ENCODE peak calls at places on chromosomes 7 and 10, in ten cellular contexts. B is neural crest cell; U is AG10803; H is left ventricle myocardium inferior; R is lung; Q is 8988T; O is pons; V is B cell; P is GM04503; X is activated T-cell treated with anti-CD3 and anti-CD28 coated beads, Interleukin-2, amount 50 U/mL, for 1 hour. K is an unnamed sample.

GRCh38 chr10:123642697-123643096 is 23.5 kb upstream of the GPR26 start:
- DNase-seq in O (peak), U (no peak), H (no peak), R (no peak), Q (no peak), B (no peak), P (no peak), X (no peak), V (no peak), K (no peak)

GRCh38 chr7:108166687-108167086 is 36.5 kb upstream of the LAMB4 start:
- DNase-seq in H (no peak), V (no peak), Q (no peak), R (no peak), X (no peak), U (no peak), P (no peak), B (no peak), O (no peak), K (no peak)

GRCh38 chr7:121083138-121083789 is 94.8 kb downstream of the CPED1 start:
- DNase-seq in B (no peak), X (no peak), H (no peak), P (no peak), Q (no peak), O (no peak), R (no peak), U (peak), V (no peak), K (no peak)

GRCh38 chr10:5234106-5234877 is 37.7 kb downstream of the AKR1C4 start:
- DNase-seq in X (no peak), P (peak), U (peak), O (peak), R (peak), H (no peak), B (no peak), Q (no peak), V (no peak), K (no peak)

GRCh38 chr7:96996111-96996936 is 9.0 kb upstream of the DLX6 start:
- DNase-seq in Q (no peak), O (no peak), H (no peak), B (no peak), V (no peak), U (no peak), X (no peak), R (no peak), P (no peak), K (no peak)

GRCh38 chr10:61935085-61935484 is 33.6 kb downstream of the ARID5B start:
- DNase-seq in O (no peak), V (no peak), U (peak), R (no peak), X (no peak), P (peak), H (no peak), B (no peak), Q (no peak), K (no peak)

GRCh38 chr7:138105216-138105615 is 29.0 kb downstream of the AKR1D1 start:
- DNase-seq in U (no peak), P (no peak), R (no peak), V (no peak), B (no peak), Q (no peak), O (no peak), X (no peak), H (no peak), K (no peak)

GRCh38 chr7:139543801-139544603 is 20.5 kb downstream of the CLEC2L start:
- DNase-seq in B (no peak), H (no peak), Q (no peak), P (no peak), X (no peak), R (no peak), U (no peak), V (no peak), O (no peak), K (no peak)

GRCh38 chr7:37495574-37496184 is 47.0 kb upstream of the ELMO1 start:
- DNase-seq in B (no peak), Q (no peak), P (no peak), H (no peak), V (no peak), R (no peak), X (no peak), U (peak), O (peak), K (peak)

GRCh38 chr7:21572914-21573313 is 30.1 kb downstream of the DNAH11 start:
- DNase-seq in U (no peak), O (no peak), X (no peak), B (no peak), Q (no peak), V (no peak), H (no peak), R (no peak), P (no peak), K (no peak)

GRCh38 chr7:144907577-144907976 is 71.7 kb upstream of the TPK1 start:
- DNase-seq in P (no peak), X (no peak), O (peak), Q (no peak), H (no peak), V (no peak), U (no peak), B (no peak), R (no peak), K (no peak)

GRCh38 chr7:151796091-151796870 is 80.6 kb downstream of the PRKAG2 start:
- DNase-seq in P (peak), U (peak), H (peak), B (no peak), V (no peak), X (no peak), O (no peak), R (no peak), Q (peak), K (no peak)

GRCh38 chr7:108454674-108455523 is 1.3 kb downstream of the NRCAM start:
- DNase-seq in H (no peak), U (no peak), X (peak), V (no peak), R (no peak), B (peak), P (no peak), O (no peak), Q (peak), K (peak)

GRCh38 chr10:51300617-51301350 is 226.5 kb downstream of the PRKG1 start:
- DNase-seq in H (no peak), U (peak), P (no peak), R (no peak), X (no peak), B (no peak), V (no peak), Q (no peak), O (peak), K (no peak)